ENCODE peak calls at places on chromosome 7, in nine cellular contexts. V is glutamatergic neuron; S is colonic mucosa; E is MCF 10A; B is GM06990; M is A549; Q is CD4-positive, alpha-beta T cell; N is NB4; J is GM13977. R is an unnamed sample.

GRCh38 chr7:27922907-27923306 is 182.9 kb downstream of the TAX1BP1 start:
- DNase-seq in B (no peak), E (no peak), S (no peak), N (peak), Q (no peak), M (no peak), V (peak), J (no peak), R (peak)

GRCh38 chr7:121153995-121154394 is 165.5 kb downstream of the CPED1 start:
- DNase-seq in S (no peak), M (no peak), J (no peak), N (no peak), B (no peak), Q (no peak), V (no peak), E (no peak), R (no peak)

GRCh38 chr7:140294454-140294853 is 103.9 kb downstream of the SLC37A3 start:
- DNase-seq in E (no peak), N (peak), V (no peak), M (no peak), S (no peak), B (no peak), Q (no peak), J (no peak), R (no peak)

GRCh38 chr7:14048889-14049288 is 59.4 kb upstream of the ETV1 start:
- DNase-seq in Q (no peak), B (no peak), M (no peak), V (no peak), J (no peak), N (no peak), E (peak), S (no peak), R (no peak)

GRCh38 chr7:29285451-29285807 is 90.9 kb downstream of the CHN2 start:
- DNase-seq in M (peak), S (no peak), J (peak), Q (no peak), V (no peak), N (peak), E (peak), B (peak), R (no peak)

GRCh38 chr7:81688622-81689411 is 81.0 kb downstream of the HGF start:
- DNase-seq in Q (no peak), N (no peak), J (no peak), B (no peak), S (no peak), E (no peak), V (no peak), M (no peak), R (no peak)

GRCh38 chr7:114857605-114858004 is 64.3 kb upstream of the MDFIC start:
- DNase-seq in N (no peak), S (no peak), B (no peak), J (no peak), Q (no peak), M (no peak), V (no peak), E (no peak), R (no peak)

GRCh38 chr7:97215556-97215955 is 98.1 kb downstream of the SDHAF3 start:
- DNase-seq in S (peak), V (peak), N (no peak), E (peak), M (no peak), Q (no peak), J (no peak), B (no peak), R (no peak)

GRCh38 chr7:101733713-101734475 is 83.5 kb upstream of the CUX1 start:
- DNase-seq in S (peak), E (peak), J (no peak), B (peak), M (no peak), Q (no peak), N (peak), V (peak), R (peak)

GRCh38 chr7:47557317-47557985 is 24.5 kb downstream of the TNS3 start:
- DNase-seq in Q (no peak), S (no peak), V (no peak), B (no peak), E (peak), M (peak), J (no peak), N (no peak), R (no peak)

GRCh38 chr7:107754642-107755041 is 10.7 kb downstream of the CBLL1 start:
- DNase-seq in J (no peak), N (no peak), V (no peak), M (no peak), S (no peak), B (no peak), E (peak), Q (no peak), R (no peak)

GRCh38 chr7:6252310-6252709 is 20.1 kb downstream of the CYTH3 start:
- DNase-seq in B (no peak), N (no peak), V (no peak), Q (no peak), E (no peak), M (no peak), J (no peak), S (no peak), R (no peak)

GRCh38 chr7:41777894-41778596 is 75.2 kb upstream of the INHBA start:
- DNase-seq in V (no peak), E (no peak), M (no peak), S (no peak), J (no peak), Q (no peak), N (peak), B (peak), R (no peak)

GRCh38 chr7:120864146-120864920 is 6.4 kb upstream of the TSPAN12 start:
- DNase-seq in J (no peak), V (no peak), M (no peak), N (no peak), E (no peak), B (no peak), S (no peak), Q (no peak), R (no peak)

GRCh38 chr7:36775061-36775631 is 50.9 kb upstream of the AOAH start:
- DNase-seq in B (no peak), N (peak), V (no peak), J (no peak), Q (no peak), S (no peak), M (no peak), E (no peak), R (no peak)

DNA sequence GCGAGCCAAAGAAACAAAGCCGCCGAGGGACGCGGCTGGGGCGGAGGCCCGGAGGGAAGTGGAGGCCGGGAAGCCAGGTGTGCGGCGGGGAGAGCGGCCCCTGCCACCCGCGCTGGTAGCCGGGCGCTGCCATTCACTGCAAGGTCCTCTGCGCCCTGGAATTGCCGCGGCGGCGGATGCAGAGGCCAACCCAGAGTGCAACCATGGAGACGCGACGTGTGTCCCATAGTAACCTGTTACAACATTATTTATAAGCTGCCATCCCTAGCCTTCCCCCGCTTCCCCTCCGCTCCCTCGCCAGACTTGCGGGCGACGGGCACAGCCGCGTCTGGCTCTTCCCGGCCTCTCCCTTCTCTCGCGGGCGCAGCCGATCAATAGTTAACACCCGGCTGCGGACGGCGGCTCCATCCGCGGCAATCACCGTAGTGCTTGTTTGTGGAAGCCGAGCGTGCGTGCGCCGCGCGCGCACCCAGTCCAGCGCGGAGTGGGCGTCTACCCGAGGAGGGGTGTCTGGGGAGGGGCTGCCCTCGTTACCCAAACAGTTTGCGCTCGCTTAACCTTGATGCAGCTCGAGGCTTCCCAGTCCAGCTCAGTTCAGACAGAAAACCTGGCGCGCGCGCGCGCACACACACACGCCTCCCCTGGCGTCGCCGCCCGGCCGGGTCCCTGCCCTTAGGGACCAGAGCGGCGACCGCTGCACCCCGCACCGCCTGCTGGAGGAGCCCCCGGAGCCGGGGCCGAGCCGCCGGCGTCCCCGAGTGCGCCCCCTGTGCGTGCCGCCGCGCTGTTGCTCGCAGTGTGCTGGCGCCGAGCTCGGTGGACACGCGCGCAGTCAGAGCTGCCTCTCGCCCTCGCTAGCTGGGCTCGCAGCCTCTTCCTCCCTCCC is 165.4 kb upstream of the DPP6 start:
- DNase-seq in S (no peak), J (no peak), N (no peak), Q (no peak), B (no peak), E (no peak), M (no peak), V (no peak), R (no peak)
- TF ChIP-seq CTCF in S (no peak), J (no peak), N (no peak), Q (no peak), B (no peak), E (no peak), M (no peak), V (no peak), R (no peak)

GRCh38 chr7:130982160-130982638 is 248.2 kb upstream of the KLF14 start:
- DNase-seq in J (peak), E (peak), S (no peak), M (peak), V (no peak), N (peak), B (no peak), Q (no peak), R (peak)
- TF ChIP-seq CTCF in J (peak), E (peak), S (peak), M (peak), V (peak), N (peak), B (peak), Q (peak), R (peak)

GRCh38 chr7:135862586-135863361 is 114.2 kb upstream of the FAM180A start:
- DNase-seq in J (no peak), Q (no peak), B (no peak), V (no peak), E (no peak), N (no peak), S (no peak), M (no peak), R (no peak)
- TF ChIP-seq CTCF in J (no peak), Q (no peak), B (no peak), V (no peak), E (no peak), N (no peak), S (no peak), M (no peak), R (no peak)

DNA sequence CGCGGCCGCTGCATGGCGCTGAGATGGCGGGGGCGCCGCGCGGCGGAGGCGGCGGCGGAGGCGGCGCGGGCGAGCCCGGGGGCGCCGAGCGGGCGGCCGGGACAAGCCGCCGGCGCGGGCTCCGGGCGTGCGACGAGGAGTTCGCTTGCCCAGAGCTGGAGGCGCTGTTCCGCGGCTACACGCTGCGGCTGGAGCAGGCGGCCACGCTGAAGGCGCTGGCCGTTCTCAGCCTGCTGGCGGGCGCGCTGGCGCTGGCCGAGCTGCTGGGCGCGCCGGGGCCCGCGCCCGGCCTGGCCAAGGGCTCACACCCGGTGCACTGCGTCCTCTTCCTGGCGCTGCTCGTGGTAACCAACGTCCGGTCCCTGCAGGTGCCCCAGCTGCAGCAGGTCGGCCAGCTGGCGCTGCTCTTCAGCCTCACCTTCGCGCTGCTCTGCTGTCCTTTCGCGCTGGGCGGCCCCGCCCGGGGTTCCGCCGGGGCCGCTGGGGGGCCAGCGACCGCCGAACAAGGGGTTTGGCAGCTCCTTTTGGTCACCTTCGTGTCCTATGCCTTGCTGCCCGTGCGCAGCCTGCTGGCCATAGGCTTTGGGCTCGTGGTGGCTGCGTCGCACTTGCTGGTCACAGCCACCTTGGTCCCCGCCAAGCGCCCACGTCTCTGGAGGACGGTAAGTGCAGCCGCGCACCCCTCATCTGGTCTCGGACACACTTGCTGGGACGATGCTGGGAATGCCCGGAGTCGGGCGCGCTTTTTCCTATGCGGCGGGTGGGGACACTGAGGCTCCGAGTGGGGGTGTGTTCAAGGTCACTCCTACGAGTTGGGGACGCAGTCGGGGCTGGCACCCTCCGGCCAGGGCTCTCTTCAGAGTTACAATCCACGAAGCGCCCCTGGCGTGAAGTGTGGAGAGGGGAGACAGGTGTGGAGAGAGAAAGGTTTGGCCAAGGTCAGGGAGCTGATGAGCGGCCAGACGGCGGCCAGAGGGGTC is 643 bp downstream of the ADCY1 start:
- DNase-seq in J (peak), E (peak), B (peak), S (no peak), N (no peak), Q (no peak), V (peak), M (peak), R (peak)
- TF ChIP-seq CTCF in J (peak), E (no peak), B (peak), S (no peak), N (no peak), Q (no peak), V (no peak), M (peak), R (no peak)

GRCh38 chr7:116354546-116355422 is 144.4 kb downstream of the TES start:
- DNase-seq in N (no peak), V (no peak), M (peak), J (no peak), S (peak), E (peak), Q (no peak), B (no peak), R (no peak)

GRCh38 chr7:116353614-116354013 is 143.3 kb downstream of the TES start:
- DNase-seq in J (no peak), V (no peak), M (no peak), E (peak), B (no peak), N (no peak), Q (no peak), S (peak), R (no peak)

GRCh38 chr7:116355423-116355765 is 144.1 kb upstream of the CAV2 start:
- DNase-seq in B (no peak), N (no peak), J (no peak), V (no peak), E (no peak), S (no peak), M (no peak), Q (no peak), R (no peak)

GRCh38 chr7:116351966-116352365 is 141.6 kb downstream of the TES start:
- DNase-seq in J (no peak), B (no peak), S (no peak), M (no peak), E (no peak), V (no peak), Q (no peak), N (no peak), R (no peak)

DNA sequence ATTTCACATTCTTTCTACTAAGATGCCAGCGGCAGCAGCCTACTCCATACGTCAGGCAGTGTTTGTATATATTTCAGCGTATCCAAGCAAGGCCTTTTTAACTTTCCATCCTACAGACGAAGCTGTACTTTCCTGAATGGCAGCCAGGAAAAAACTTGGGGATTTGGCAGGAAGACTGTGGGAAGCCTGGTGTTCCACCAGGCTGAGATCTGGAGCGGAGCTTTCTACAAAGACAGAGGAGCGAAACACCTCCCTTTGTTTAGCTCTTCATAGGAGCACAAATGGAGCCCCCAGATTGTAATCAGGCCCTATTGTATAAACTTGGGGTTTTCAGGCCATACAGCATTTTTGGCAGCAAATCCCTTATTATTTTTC is 143.8 kb downstream of the TES start:
- DNase-seq in M (no peak), B (no peak), N (no peak), J (no peak), S (peak), V (no peak), Q (no peak), E (peak), R (no peak)
- TF ChIP-seq CTCF in M (no peak), B (no peak), N (no peak), J (no peak), S (no peak), V (no peak), Q (no peak), E (no peak), R (no peak)

DNA sequence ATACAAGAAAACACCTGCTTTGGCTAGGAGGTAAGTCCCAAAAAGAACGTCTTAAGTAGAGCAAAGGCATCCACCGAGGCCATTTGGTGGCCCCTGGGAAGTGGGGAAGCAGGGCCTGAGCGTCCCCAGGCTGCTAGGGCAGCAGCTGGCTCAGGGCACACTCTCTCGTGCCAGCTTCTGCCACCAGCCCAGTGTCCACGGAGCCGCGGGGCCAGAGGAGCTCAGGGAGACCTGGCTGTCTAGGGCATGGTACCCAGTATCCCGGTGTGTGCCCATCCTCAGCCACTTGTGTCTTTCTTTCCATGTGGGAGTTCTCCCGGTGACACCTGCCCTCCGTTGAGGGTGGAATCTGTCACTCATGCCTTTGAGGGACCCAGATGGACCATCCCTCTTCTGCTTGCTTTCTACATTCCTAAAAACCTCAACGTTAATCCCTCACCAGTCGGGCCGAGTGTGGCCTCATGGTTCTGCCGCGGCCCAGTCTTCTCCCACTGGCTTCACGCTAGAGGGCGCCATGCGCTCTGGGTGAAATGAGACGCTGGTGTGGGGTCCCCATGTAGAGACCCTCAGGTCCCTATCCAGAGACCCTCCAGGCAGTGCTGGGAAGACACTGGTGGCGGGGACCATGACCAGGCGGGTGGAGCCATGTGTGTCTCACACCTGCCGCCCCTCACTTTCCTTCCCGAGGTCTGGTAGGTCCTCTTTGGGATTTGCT is 9.5 kb upstream of the AP5Z1 start:
- DNase-seq in M (no peak), B (no peak), S (no peak), E (no peak), V (no peak), N (no peak), J (no peak), Q (no peak), R (no peak)
- TF ChIP-seq CTCF in M (peak), B (no peak), S (no peak), E (no peak), V (no peak), N (peak), J (peak), Q (no peak), R (no peak)

GRCh38 chr7:38070718-38071117 is 107.3 kb upstream of the STARD3NL start:
- DNase-seq in V (no peak), E (peak), J (no peak), M (peak), B (no peak), Q (no peak), N (peak), S (no peak), R (no peak)
- TF ChIP-seq CTCF in V (peak), E (peak), J (no peak), M (peak), B (no peak), Q (peak), N (peak), S (peak), R (no peak)